ENCODE peak calls at places on chromosomes 12 and 14, in six cellular contexts. One of them, this sample, is unnamed.

GRCh38 chr14:63134801-63135200 is 69.4 kb upstream of the RHOJ start:
- DNase-seq in Peyer's patch: no peak
- DNase-seq in stomach: no peak
- DNase-seq in K562: peak; percentile 13
- DNase-seq in uterus: no peak
- DNase-seq in SK-N-SH: peak; percentile 30
- DNase-seq in this sample: no peak

GRCh38 chr12:6341439-6342139 is at the start of gene TNFRSF1A:
- DNase-seq in Peyer's patch: peak; percentile 85
- DNase-seq in stomach: peak; percentile 75
- DNase-seq in K562: peak; percentile 61
- DNase-seq in uterus: peak; percentile 89
- DNase-seq in SK-N-SH: peak; percentile 83
- DNase-seq in this sample: peak; percentile 81

GRCh38 chr12:120470150-120470817 is 736 bp upstream of the SRSF9 start:
- DNase-seq in Peyer's patch: no peak
- DNase-seq in stomach: no peak
- DNase-seq in K562: no peak
- DNase-seq in uterus: peak; percentile 19
- DNase-seq in SK-N-SH: no peak
- DNase-seq in this sample: no peak

GRCh38 chr12:132163911-132164288 is 19.6 kb downstream of the NOC4L start:
- DNase-seq in Peyer's patch: no peak
- DNase-seq in stomach: no peak
- DNase-seq in K562: no peak
- DNase-seq in uterus: no peak
- DNase-seq in SK-N-SH: peak; percentile 54
- DNase-seq in this sample: no peak

GRCh38 chr12:44717612-44718011 is 158.5 kb downstream of the NELL2 start:
- DNase-seq in Peyer's patch: no peak
- DNase-seq in stomach: no peak
- DNase-seq in K562: no peak
- DNase-seq in uterus: no peak
- DNase-seq in SK-N-SH: no peak
- DNase-seq in this sample: no peak

GRCh38 chr12:43789941-43790340 is 16.2 kb downstream of the TWF1 start:
- DNase-seq in Peyer's patch: no peak
- DNase-seq in stomach: no peak
- DNase-seq in K562: peak; percentile 12
- DNase-seq in uterus: no peak
- DNase-seq in SK-N-SH: peak; percentile 19
- DNase-seq in this sample: no peak

GRCh38 chr12:125187780-125188741 is 122.8 kb downstream of the AACS start:
- DNase-seq in Peyer's patch: no peak
- DNase-seq in stomach: no peak
- DNase-seq in K562: no peak
- DNase-seq in uterus: no peak
- DNase-seq in SK-N-SH: no peak
- DNase-seq in this sample: no peak

GRCh38 chr12:53695148-53696138 is 19.6 kb upstream of the ATP5MC2 start:
- DNase-seq in Peyer's patch: no peak
- DNase-seq in stomach: peak; percentile 46
- DNase-seq in K562: peak; percentile 63
- DNase-seq in uterus: no peak
- DNase-seq in SK-N-SH: peak; percentile 48
- DNase-seq in this sample: no peak

GRCh38 chr12:6233121-6233971 is 33.1 kb downstream of the CD9 start:
- DNase-seq in Peyer's patch: peak; percentile 82
- DNase-seq in stomach: no peak
- DNase-seq in K562: no peak
- DNase-seq in uterus: no peak
- DNase-seq in SK-N-SH: no peak
- DNase-seq in this sample: no peak

GRCh38 chr12:115770643-115771042 is 506.9 kb downstream of the MED13L start:
- DNase-seq in Peyer's patch: no peak
- DNase-seq in stomach: no peak
- DNase-seq in K562: no peak
- DNase-seq in uterus: no peak
- DNase-seq in SK-N-SH: no peak
- DNase-seq in this sample: no peak

GRCh38 chr12:117352260-117352659 is 9.2 kb downstream of the NOS1 start:
- DNase-seq in Peyer's patch: no peak
- DNase-seq in stomach: no peak
- DNase-seq in K562: no peak
- DNase-seq in uterus: no peak
- DNase-seq in SK-N-SH: no peak
- DNase-seq in this sample: no peak

GRCh38 chr12:10075451-10075850 is 23.3 kb downstream of the CLEC1A start:
- DNase-seq in Peyer's patch: no peak
- DNase-seq in stomach: no peak
- DNase-seq in K562: no peak
- DNase-seq in uterus: no peak
- DNase-seq in SK-N-SH: no peak
- DNase-seq in this sample: no peak

GRCh38 chr12:127822743-127823433 is 444.1 kb upstream of the TMEM132C start:
- DNase-seq in Peyer's patch: no peak
- DNase-seq in stomach: no peak
- DNase-seq in K562: no peak
- DNase-seq in uterus: peak; percentile 27
- DNase-seq in SK-N-SH: no peak
- DNase-seq in this sample: no peak

GRCh38 chr14:35826952-35827416 is 846 bp downstream of the BRMS1L start:
- DNase-seq in Peyer's patch: no peak
- DNase-seq in stomach: no peak
- DNase-seq in K562: no peak
- DNase-seq in uterus: no peak
- DNase-seq in SK-N-SH: no peak
- DNase-seq in this sample: no peak

GRCh38 chr12:26331960-26332359 is 136.6 kb downstream of the SSPN start:
- DNase-seq in Peyer's patch: no peak
- DNase-seq in stomach: no peak
- DNase-seq in K562: no peak
- DNase-seq in uterus: no peak
- DNase-seq in SK-N-SH: no peak
- DNase-seq in this sample: peak; percentile 46

GRCh38 chr12:26327975-26328635 is 132.7 kb downstream of the SSPN start:
- DNase-seq in Peyer's patch: no peak
- DNase-seq in stomach: no peak
- DNase-seq in K562: no peak
- DNase-seq in uterus: no peak
- DNase-seq in SK-N-SH: no peak
- DNase-seq in this sample: no peak
- H3K4me1 ChIP-seq in Peyer's patch: no peaks in the 10 kb centered on the region
- H3K4me1 ChIP-seq in stomach: no peaks in the 10 kb centered on the region
- H3K4me1 ChIP-seq in K562: no peaks in the 10 kb centered on the region
- H3K4me1 ChIP-seq in uterus: no peaks in the 10 kb centered on the region
- H3K4me1 ChIP-seq in SK-N-SH: no peaks in the 10 kb centered on the region
- H3K4me1 ChIP-seq in this sample: peaks cover 6% of the 10 kb centered on the region

GRCh38 chr14:33451211-33451610 is 499.7 kb downstream of the EGLN3 start:
- DNase-seq in Peyer's patch: no peak
- DNase-seq in stomach: no peak
- DNase-seq in K562: no peak
- DNase-seq in uterus: no peak
- DNase-seq in SK-N-SH: no peak
- DNase-seq in this sample: no peak
- H3K4me1 ChIP-seq in Peyer's patch: no peaks in the 10 kb centered on the region
- H3K4me1 ChIP-seq in stomach: peaks cover 14% of the 10 kb centered on the region
- H3K4me1 ChIP-seq in K562: no peaks in the 10 kb centered on the region
- H3K4me1 ChIP-seq in uterus: no peaks in the 10 kb centered on the region
- H3K4me1 ChIP-seq in SK-N-SH: peaks cover 16% of the 10 kb centered on the region
- H3K4me1 ChIP-seq in this sample: no peaks in the 10 kb centered on the region

DNA sequence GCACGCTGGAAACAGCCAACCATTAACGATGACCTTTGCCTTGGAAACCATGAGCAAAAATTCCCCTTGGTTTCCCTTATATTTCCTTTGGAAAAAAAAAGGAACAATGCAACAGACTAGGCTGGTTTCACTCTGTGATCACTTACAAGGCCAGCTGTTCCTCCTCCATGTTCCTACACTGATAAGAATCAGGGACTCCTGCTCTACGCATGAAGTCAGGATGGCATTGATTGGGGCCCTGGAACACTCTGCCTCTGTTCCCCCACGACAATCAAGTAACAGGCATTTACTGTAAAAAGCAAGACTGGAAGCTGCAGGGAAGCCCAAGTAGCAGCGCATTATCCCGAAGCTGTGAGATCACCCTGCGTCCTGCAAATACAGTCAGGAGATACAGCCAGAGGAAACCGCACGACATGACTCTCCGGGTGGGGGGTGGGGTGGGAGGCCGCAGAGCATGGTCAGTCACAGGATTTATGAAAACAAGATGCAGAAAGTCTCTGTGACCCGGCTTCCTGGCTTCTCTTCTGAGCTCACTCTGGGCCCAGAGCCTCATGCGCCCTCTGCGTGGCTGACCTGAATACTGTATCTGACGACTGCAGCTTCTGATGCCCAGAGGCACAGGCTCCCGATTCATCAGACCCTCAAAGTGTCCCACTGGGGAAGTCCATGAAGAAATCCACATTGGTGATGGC is 31.1 kb downstream of the SSH1 start:
- DNase-seq in Peyer's patch: peak; percentile 68
- DNase-seq in stomach: no peak
- DNase-seq in K562: peak; percentile 47
- DNase-seq in uterus: peak; percentile 63
- DNase-seq in SK-N-SH: peak; percentile 79
- DNase-seq in this sample: peak; percentile 60
- H3K4me1 ChIP-seq in Peyer's patch: no peaks in the 10 kb centered on the region
- H3K4me1 ChIP-seq in stomach: peaks cover 81% of the 10 kb centered on the region
- H3K4me1 ChIP-seq in K562: peaks cover 14% of the 10 kb centered on the region
- H3K4me1 ChIP-seq in uterus: peaks cover 11% of the 10 kb centered on the region
- H3K4me1 ChIP-seq in SK-N-SH: peaks cover 54% of the 10 kb centered on the region
- H3K4me1 ChIP-seq in this sample: peaks cover 85% of the 10 kb centered on the region

DNA sequence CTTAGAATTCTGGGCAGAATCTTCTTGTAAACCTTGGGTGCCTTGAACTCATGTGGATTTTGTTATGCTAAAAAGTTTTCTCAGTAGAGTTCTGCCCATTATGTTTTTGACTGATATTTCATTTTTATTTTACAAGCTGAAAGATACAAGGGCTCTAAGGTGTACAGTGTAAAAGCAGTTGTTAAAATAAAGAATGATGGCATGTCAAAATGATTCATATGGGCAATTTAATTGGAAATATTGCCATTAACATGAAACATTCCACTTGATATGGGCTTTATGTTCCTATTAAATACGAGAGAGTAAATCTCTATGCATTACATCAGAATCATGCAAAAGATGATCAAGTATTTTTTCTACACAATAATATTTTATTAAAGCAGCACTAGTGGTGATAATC is 295.1 kb upstream of the ATP2B1 start:
- DNase-seq in Peyer's patch: no peak
- DNase-seq in stomach: no peak
- DNase-seq in K562: no peak
- DNase-seq in uterus: no peak
- DNase-seq in SK-N-SH: no peak
- DNase-seq in this sample: no peak
- H3K4me1 ChIP-seq in Peyer's patch: no peaks in the 10 kb centered on the region
- H3K4me1 ChIP-seq in stomach: no peaks in the 10 kb centered on the region
- H3K4me1 ChIP-seq in K562: no peaks in the 10 kb centered on the region
- H3K4me1 ChIP-seq in uterus: no peaks in the 10 kb centered on the region
- H3K4me1 ChIP-seq in SK-N-SH: no peaks in the 10 kb centered on the region
- H3K4me1 ChIP-seq in this sample: no peaks in the 10 kb centered on the region

DNA sequence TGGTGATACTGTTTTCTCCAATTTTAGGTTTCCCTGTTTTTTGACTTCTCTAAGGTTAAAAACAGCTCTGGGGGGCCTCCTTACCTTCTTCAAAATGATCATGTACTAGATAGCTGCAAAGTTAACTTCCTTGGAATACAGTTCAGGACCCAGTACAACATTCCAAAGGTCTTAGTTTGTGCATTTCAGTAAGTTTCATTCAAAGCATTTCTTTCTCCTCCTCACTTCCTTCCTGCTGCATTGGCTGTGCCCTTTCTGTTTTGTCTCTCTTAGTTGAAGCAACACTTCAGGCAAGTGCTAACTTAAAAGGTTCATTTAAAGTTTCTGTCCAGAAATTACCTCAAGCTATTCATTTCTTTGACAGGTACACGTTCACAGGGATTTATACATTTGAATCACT is 95.7 kb downstream of the SCN8A start:
- DNase-seq in Peyer's patch: no peak
- DNase-seq in stomach: no peak
- DNase-seq in K562: no peak
- DNase-seq in uterus: no peak
- DNase-seq in SK-N-SH: no peak
- DNase-seq in this sample: no peak
- H3K4me1 ChIP-seq in Peyer's patch: no peaks in the 10 kb centered on the region
- H3K4me1 ChIP-seq in stomach: peaks cover 14% of the 10 kb centered on the region
- H3K4me1 ChIP-seq in K562: no peaks in the 10 kb centered on the region
- H3K4me1 ChIP-seq in uterus: no peaks in the 10 kb centered on the region
- H3K4me1 ChIP-seq in SK-N-SH: peaks cover 2% of the 10 kb centered on the region
- H3K4me1 ChIP-seq in this sample: no peaks in the 10 kb centered on the region

DNA sequence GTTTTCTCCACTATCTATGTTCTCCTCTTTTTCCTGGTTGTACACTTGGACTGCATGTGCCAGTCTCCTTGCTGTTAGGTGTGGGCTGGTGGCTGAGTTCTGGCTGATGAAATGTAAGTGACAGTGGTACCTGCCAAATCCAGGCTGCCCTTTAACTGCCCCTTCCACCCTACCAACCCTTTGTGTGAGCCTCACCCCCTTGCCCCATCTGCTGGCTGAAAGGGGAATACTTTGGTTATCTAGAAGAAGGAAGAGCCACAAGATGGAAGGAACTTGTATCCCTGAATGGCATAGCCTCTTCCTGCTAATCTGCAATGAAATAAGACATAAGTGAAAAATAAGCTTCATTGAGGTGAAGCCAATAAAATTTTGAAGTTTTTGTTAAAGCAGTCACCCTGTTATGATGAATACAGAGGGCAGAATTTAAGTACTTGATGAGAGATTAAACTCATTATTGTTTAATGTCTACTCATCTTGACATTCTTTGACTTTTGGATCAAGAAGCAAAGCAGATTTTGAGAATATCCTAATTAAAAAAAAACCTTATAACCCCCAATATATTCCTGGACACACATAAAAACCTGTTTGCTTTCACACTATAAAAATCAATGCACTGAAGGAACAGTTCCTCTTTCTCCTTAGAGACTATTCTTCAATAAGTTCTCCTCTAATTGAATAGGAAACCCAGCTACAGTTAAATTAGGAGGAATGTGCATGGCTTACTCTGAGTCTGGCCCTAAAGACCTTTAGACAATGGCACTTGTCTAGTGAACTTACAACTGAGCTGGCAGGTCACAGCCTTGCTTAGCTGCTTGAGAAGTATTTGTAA is 262.6 kb upstream of the BTG1 start:
- DNase-seq in Peyer's patch: peak; percentile 78
- DNase-seq in stomach: peak; percentile 31
- DNase-seq in K562: peak; percentile 23
- DNase-seq in uterus: no peak
- DNase-seq in SK-N-SH: peak; percentile 55
- DNase-seq in this sample: no peak
- H3K4me1 ChIP-seq in Peyer's patch: no peaks in the 10 kb centered on the region
- H3K4me1 ChIP-seq in stomach: no peaks in the 10 kb centered on the region
- H3K4me1 ChIP-seq in K562: peaks cover 7% of the 10 kb centered on the region
- H3K4me1 ChIP-seq in uterus: no peaks in the 10 kb centered on the region
- H3K4me1 ChIP-seq in SK-N-SH: peaks cover 9% of the 10 kb centered on the region
- H3K4me1 ChIP-seq in this sample: no peaks in the 10 kb centered on the region